ENCODE peak calls at places on chromosomes 12 and 14, in four cellular contexts. W is activated T-helper 9 cell treated with anti-CD3 and anti-CD28 coated beads, Interleukin-2, amount 50 U/mL, for 16 hours; V is HEK293T; U is stimulated activated CD8-positive, alpha-beta memory T cell treated with anti-CD3 and anti-CD28 coated beads, Interleukin-7, amount 100 ng/mL, for 1 hour. K is an unnamed sample.

GRCh38 chr14:23641915-23642588 is 5.9 kb downstream of the DHRS2 start:
- DNase-seq in V (no peak), U (no peak), W (no peak), K (no peak)

GRCh38 chr14:101179691-101180211 is 276.2 kb upstream of the RTL1 start:
- DNase-seq in U (no peak), V (no peak), W (no peak), K (no peak)

GRCh38 chr12:3604750-3605638 is 114.0 kb downstream of the PRMT8 start:
- DNase-seq in W (no peak), V (no peak), U (no peak), K (peak)

GRCh38 chr12:53569174-53569557 is 57.0 kb downstream of the ATF7 start:
- DNase-seq in U (no peak), W (no peak), V (no peak), K (no peak)

GRCh38 chr14:66782853-66783252 is 274.9 kb downstream of the GPHN start:
- DNase-seq in W (no peak), V (no peak), U (no peak), K (no peak)

GRCh38 chr14:68784995-68785816 is 7.7 kb downstream of the ZFP36L1 start:
- DNase-seq in V (no peak), U (no peak), W (no peak), K (no peak)

GRCh38 chr14:61713724-61714437 is 18.6 kb downstream of the HIF1A start:
- DNase-seq in U (no peak), V (no peak), W (no peak), K (no peak)

GRCh38 chr14:75119056-75119455 is 7.8 kb downstream of the NEK9 start:
- DNase-seq in W (no peak), V (no peak), U (no peak), K (no peak)

GRCh38 chr14:71933026-71933587 is 878 bp downstream of the RGS6 start:
- DNase-seq in W (no peak), V (peak), U (no peak), K (no peak)

GRCh38 chr14:100278702-100279101 is 27.5 kb downstream of the SLC25A29 start:
- DNase-seq in W (no peak), U (no peak), V (no peak), K (no peak)

GRCh38 chr12:14664434-14665023 is 31.9 kb downstream of the GUCY2C start:
- DNase-seq in W (no peak), V (peak), U (no peak), K (peak)

GRCh38 chr14:83071888-83072501 is 1538.3 kb upstream of the SEL1L start:
- DNase-seq in U (no peak), W (no peak), V (no peak), K (no peak)

GRCh38 chr14:24664366-24664765 is 30.4 kb upstream of the GZMB start:
- DNase-seq in V (no peak), U (no peak), W (no peak), K (no peak)

GRCh38 chr12:121723200-121723599 is 10.6 kb downstream of the TMEM120B start:
- DNase-seq in U (no peak), V (no peak), W (no peak), K (no peak)

GRCh38 chr12:110281549-110282342 is 699 bp downstream of the ATP2A2 start:
- DNase-seq in U (peak), W (peak), V (peak), K (peak)

GRCh38 chr14:77039285-77040058 is 11.0 kb upstream of the IRF2BPL start:
- DNase-seq in U (no peak), W (no peak), V (no peak), K (no peak)

GRCh38 chr12:70393787-70394519 is 27.9 kb downstream of the KCNMB4 start:
- DNase-seq in U (no peak), W (no peak), V (no peak), K (no peak)

GRCh38 chr14:31937730-31938346 is 139.3 kb upstream of the ARHGAP5 start:
- DNase-seq in V (no peak), W (peak), U (peak), K (peak)

GRCh38 chr14:103500148-103500990 is 22.3 kb downstream of the CKB start:
- DNase-seq in V (peak), U (peak), W (peak), K (peak)

GRCh38 chr14:105281354-105282097 is 19.3 kb downstream of the BRF1 start:
- DNase-seq in V (peak), W (no peak), U (no peak), K (peak)

GRCh38 chr14:53501361-53502320 is 348.5 kb upstream of the DDHD1 start:
- DNase-seq in W (no peak), V (no peak), U (no peak), K (no peak)

GRCh38 chr12:113094738-113095137 is 38.2 kb downstream of the DTX1 start:
- DNase-seq in W (no peak), U (no peak), V (no peak), K (no peak)

GRCh38 chr14:36785511-36785910 is 123.9 kb downstream of the PAX9 start:
- DNase-seq in U (no peak), W (no peak), V (no peak), K (no peak)

GRCh38 chr12:104121001-104121400 is 17.0 kb downstream of the NFYB start:
- DNase-seq in U (no peak), W (no peak), V (no peak), K (peak)

GRCh38 chr12:132314516-132315233 is 14.7 kb downstream of the GALNT9 start:
- DNase-seq in V (no peak), W (no peak), U (no peak), K (no peak)

GRCh38 chr12:121533391-121534090 is 47.3 kb downstream of the KDM2B start:
- DNase-seq in V (no peak), U (no peak), W (no peak), K (no peak)

GRCh38 chr14:33229269-33229924 is 290.7 kb downstream of the NPAS3 start:
- DNase-seq in W (no peak), U (no peak), V (no peak), K (peak)

GRCh38 chr14:102968306-102968705 is 45.8 kb downstream of the AMN start:
- DNase-seq in U (no peak), V (no peak), W (no peak), K (no peak)

K was measured in putamen.